ENCODE peak calls at places on chromosome 4, in eight cellular contexts. One of them, this sample, is unnamed.

GRCh38 chr4:122045533-122045932 is 93.7 kb upstream of the TRPC3 start:
- DNase-seq in AG20443: peak
- DNase-seq in stimulated activated CD4-positive, alpha-beta T cell treated with anti-CD3 and anti-CD28 coated beads, Interleukin-1b, Interleukin-23, amount 100 ng/mL, for 4 hours: no peak
- DNase-seq in nephron progenitor cell: no peak
- DNase-seq in lower leg skin: no peak
- DNase-seq in Right ventricle myocardium superior: no peak
- DNase-seq in stimulated activated naive B cell treated with anti-CD40 and anti-IgM and Interleukin-4, amounts not matched to agents 10 μg/mL and 1 μg/mL and 100 μg/mL, for 72 hours: no peak
- DNase-seq in NCI-H187: peak
- DNase-seq in this sample: no peak

GRCh38 chr4:118224239-118224829 is 128.5 kb downstream of the PRSS12 start:
- DNase-seq in lower leg skin: no peak
- DNase-seq in NCI-H187: no peak
- DNase-seq in AG20443: peak
- DNase-seq in Right ventricle myocardium superior: no peak
- DNase-seq in nephron progenitor cell: no peak
- DNase-seq in stimulated activated naive B cell treated with anti-CD40 and anti-IgM and Interleukin-4, amounts not matched to agents 10 μg/mL and 1 μg/mL and 100 μg/mL, for 72 hours: no peak
- DNase-seq in stimulated activated CD4-positive, alpha-beta T cell treated with anti-CD3 and anti-CD28 coated beads, Interleukin-1b, Interleukin-23, amount 100 ng/mL, for 4 hours: no peak
- DNase-seq in this sample: no peak

GRCh38 chr4:40940764-40941163 is 191.0 kb downstream of the NSUN7 start:
- DNase-seq in stimulated activated CD4-positive, alpha-beta T cell treated with anti-CD3 and anti-CD28 coated beads, Interleukin-1b, Interleukin-23, amount 100 ng/mL, for 4 hours: no peak
- DNase-seq in Right ventricle myocardium superior: no peak
- DNase-seq in nephron progenitor cell: no peak
- DNase-seq in stimulated activated naive B cell treated with anti-CD40 and anti-IgM and Interleukin-4, amounts not matched to agents 10 μg/mL and 1 μg/mL and 100 μg/mL, for 72 hours: no peak
- DNase-seq in lower leg skin: no peak
- DNase-seq in AG20443: no peak
- DNase-seq in NCI-H187: no peak
- DNase-seq in this sample: no peak

GRCh38 chr4:173214661-173215060 is 46.0 kb downstream of the GALNT7 start:
- DNase-seq in lower leg skin: no peak
- DNase-seq in nephron progenitor cell: no peak
- DNase-seq in stimulated activated CD4-positive, alpha-beta T cell treated with anti-CD3 and anti-CD28 coated beads, Interleukin-1b, Interleukin-23, amount 100 ng/mL, for 4 hours: no peak
- DNase-seq in stimulated activated naive B cell treated with anti-CD40 and anti-IgM and Interleukin-4, amounts not matched to agents 10 μg/mL and 1 μg/mL and 100 μg/mL, for 72 hours: no peak
- DNase-seq in AG20443: no peak
- DNase-seq in NCI-H187: no peak
- DNase-seq in Right ventricle myocardium superior: no peak
- DNase-seq in this sample: no peak

GRCh38 chr4:5710065-5710961 is 688 bp upstream of the EVC start:
- DNase-seq in nephron progenitor cell: no peak
- DNase-seq in Right ventricle myocardium superior: no peak
- DNase-seq in stimulated activated CD4-positive, alpha-beta T cell treated with anti-CD3 and anti-CD28 coated beads, Interleukin-1b, Interleukin-23, amount 100 ng/mL, for 4 hours: no peak
- DNase-seq in NCI-H187: no peak
- DNase-seq in AG20443: peak
- DNase-seq in stimulated activated naive B cell treated with anti-CD40 and anti-IgM and Interleukin-4, amounts not matched to agents 10 μg/mL and 1 μg/mL and 100 μg/mL, for 72 hours: no peak
- DNase-seq in lower leg skin: no peak
- DNase-seq in this sample: no peak

GRCh38 chr4:99572527-99573240 is 1.9 kb upstream of the MTTP start:
- DNase-seq in Right ventricle myocardium superior: no peak
- DNase-seq in AG20443: no peak
- DNase-seq in stimulated activated CD4-positive, alpha-beta T cell treated with anti-CD3 and anti-CD28 coated beads, Interleukin-1b, Interleukin-23, amount 100 ng/mL, for 4 hours: no peak
- DNase-seq in stimulated activated naive B cell treated with anti-CD40 and anti-IgM and Interleukin-4, amounts not matched to agents 10 μg/mL and 1 μg/mL and 100 μg/mL, for 72 hours: no peak
- DNase-seq in nephron progenitor cell: no peak
- DNase-seq in NCI-H187: no peak
- DNase-seq in lower leg skin: no peak
- DNase-seq in this sample: no peak

GRCh38 chr4:173424899-173425805 is 26.2 kb upstream of the SCRG1 start:
- DNase-seq in NCI-H187: no peak
- DNase-seq in AG20443: peak
- DNase-seq in lower leg skin: no peak
- DNase-seq in nephron progenitor cell: no peak
- DNase-seq in stimulated activated CD4-positive, alpha-beta T cell treated with anti-CD3 and anti-CD28 coated beads, Interleukin-1b, Interleukin-23, amount 100 ng/mL, for 4 hours: no peak
- DNase-seq in stimulated activated naive B cell treated with anti-CD40 and anti-IgM and Interleukin-4, amounts not matched to agents 10 μg/mL and 1 μg/mL and 100 μg/mL, for 72 hours: no peak
- DNase-seq in Right ventricle myocardium superior: no peak
- DNase-seq in this sample: no peak

GRCh38 chr4:174972911-174973310 is 54.8 kb downstream of the ADAM29 start:
- DNase-seq in stimulated activated CD4-positive, alpha-beta T cell treated with anti-CD3 and anti-CD28 coated beads, Interleukin-1b, Interleukin-23, amount 100 ng/mL, for 4 hours: no peak
- DNase-seq in AG20443: no peak
- DNase-seq in nephron progenitor cell: no peak
- DNase-seq in lower leg skin: no peak
- DNase-seq in Right ventricle myocardium superior: no peak
- DNase-seq in stimulated activated naive B cell treated with anti-CD40 and anti-IgM and Interleukin-4, amounts not matched to agents 10 μg/mL and 1 μg/mL and 100 μg/mL, for 72 hours: no peak
- DNase-seq in NCI-H187: no peak
- DNase-seq in this sample: no peak

GRCh38 chr4:104146048-104146447 is 348.6 kb downstream of the CXXC4 start:
- DNase-seq in nephron progenitor cell: no peak
- DNase-seq in lower leg skin: no peak
- DNase-seq in stimulated activated CD4-positive, alpha-beta T cell treated with anti-CD3 and anti-CD28 coated beads, Interleukin-1b, Interleukin-23, amount 100 ng/mL, for 4 hours: no peak
- DNase-seq in stimulated activated naive B cell treated with anti-CD40 and anti-IgM and Interleukin-4, amounts not matched to agents 10 μg/mL and 1 μg/mL and 100 μg/mL, for 72 hours: no peak
- DNase-seq in NCI-H187: no peak
- DNase-seq in AG20443: no peak
- DNase-seq in Right ventricle myocardium superior: no peak
- DNase-seq in this sample: no peak

This sample was measured in substantia nigra.